ENCODE peak calls at places on chromosomes 2 and 18, in seven cellular contexts. X is KG1, O is GM12865, L is stomach, Q is AG08396, W is bronchial epithelial cell, F is kidney glomerular epithelial cell. H is an unnamed sample.

GRCh38 chr2:205660521-205661124 is 21.7 kb upstream of the NRP2 start:
- DNase-seq in W (peak), Q (peak), O (peak), X (no peak), F (peak), L (no peak), H (peak)

GRCh38 chr2:220434365-220434764 is 806.9 kb downstream of the SLC4A3 start:
- DNase-seq in W (peak), L (no peak), O (no peak), Q (peak), X (no peak), F (no peak), H (peak)

GRCh38 chr2:189821953-189822748 is 37.9 kb downstream of the PMS1 start:
- DNase-seq in Q (peak), W (peak), O (no peak), F (no peak), X (no peak), L (no peak), H (peak)

GRCh38 chr18:42850174-42850766 is 265.2 kb downstream of the RIT2 start:
- DNase-seq in Q (no peak), W (no peak), L (no peak), X (no peak), O (no peak), F (no peak), H (no peak)

GRCh38 chr18:48921305-48922202 is 29.2 kb downstream of the SMAD7 start:
- DNase-seq in W (no peak), O (no peak), Q (no peak), F (no peak), L (no peak), X (no peak), H (no peak)

GRCh38 chr2:128312411-128312810 is 6.3 kb downstream of the HS6ST1 start:
- DNase-seq in W (no peak), X (no peak), F (no peak), O (no peak), Q (no peak), L (peak), H (no peak)

GRCh38 chr2:168841445-168841844 is 39.0 kb downstream of the NOSTRIN start:
- DNase-seq in Q (no peak), L (no peak), W (no peak), O (no peak), F (no peak), X (no peak), H (no peak)

GRCh38 chr2:68774569-68775271 is 40.1 kb downstream of the ARHGAP25 start:
- DNase-seq in F (peak), X (peak), W (no peak), Q (no peak), L (peak), O (peak), H (no peak)

GRCh38 chr2:36367497-36368353 is 12.1 kb downstream of the CRIM1 start:
- DNase-seq in L (no peak), F (peak), W (peak), X (no peak), O (no peak), Q (no peak), H (no peak)

GRCh38 chr2:160332318-160332717 is 132.2 kb upstream of the ITGB6 start:
- DNase-seq in W (peak), O (no peak), Q (no peak), X (no peak), F (peak), L (no peak), H (peak)

GRCh38 chr2:40886660-40887059 is 434.8 kb upstream of the SLC8A1 start:
- DNase-seq in W (no peak), Q (no peak), L (no peak), O (no peak), F (no peak), X (no peak), H (no peak)

GRCh38 chr2:101967826-101968498 is 23.8 kb upstream of the IL1R2 start:
- DNase-seq in X (no peak), L (peak), F (no peak), O (no peak), Q (no peak), W (no peak), H (no peak)

GRCh38 chr2:240655931-240656886 is 26.5 kb downstream of the AQP12B start:
- DNase-seq in L (no peak), W (peak), F (no peak), O (peak), X (no peak), Q (peak), H (peak)

GRCh38 chr2:134408386-134408785 is 154.5 kb downstream of the MGAT5 start:
- DNase-seq in L (no peak), F (no peak), Q (no peak), X (no peak), O (no peak), W (no peak), H (peak)

GRCh38 chr2:229246334-229246733 is 24.8 kb downstream of the PID1 start:
- DNase-seq in O (no peak), W (no peak), X (no peak), Q (no peak), F (no peak), L (no peak), H (no peak)

GRCh38 chr2:199602896-199603482 is 145.2 kb upstream of the SATB2 start:
- DNase-seq in L (no peak), X (no peak), F (no peak), Q (no peak), O (no peak), W (no peak), H (no peak)

GRCh38 chr18:80006726-80007125 is 18.4 kb upstream of the TXNL4A start:
- DNase-seq in W (no peak), L (no peak), Q (no peak), X (no peak), O (no peak), F (no peak), H (no peak)

GRCh38 chr2:10035053-10035422 is 8.3 kb upstream of the KLF11 start:
- DNase-seq in W (no peak), F (no peak), X (no peak), L (no peak), O (no peak), Q (no peak), H (no peak)

GRCh38 chr2:232535761-232536530 is 3.5 kb upstream of the CHRNG start:
- DNase-seq in X (no peak), O (no peak), F (no peak), L (no peak), W (no peak), Q (no peak), H (no peak)

GRCh38 chr2:179936654-179937053 is 70.4 kb downstream of the CWC22 start:
- DNase-seq in F (peak), O (peak), L (no peak), Q (no peak), X (no peak), W (peak), H (no peak)

GRCh38 chr2:172434821-172435607 is 7.6 kb downstream of the ITGA6 start:
- DNase-seq in Q (no peak), O (peak), L (no peak), X (no peak), F (no peak), W (no peak), H (no peak)

GRCh38 chr2:151237422-151238012 is 24.1 kb downstream of the RBM43 start:
- DNase-seq in O (no peak), L (no peak), F (no peak), W (peak), Q (no peak), X (no peak), H (peak)

H was measured in brain microvascular endothelial cell.